ENCODE peak calls at places on chromosomes 2 and 18, in ten cellular contexts. One of them, this sample, is unnamed.

GRCh38 chr18:61579581-61579980 is 246.4 kb downstream of the CDH20 start:
- DNase-seq in HCT116: no peak
- DNase-seq in stomach: no peak
- DNase-seq in SK-N-DZ: no peak
- DNase-seq in CD8-positive, alpha-beta memory T cell: no peak
- DNase-seq in endothelial cell of umbilical vein: peak
- DNase-seq in T-helper 2 cell: no peak
- DNase-seq in Peyer's patch: no peak
- DNase-seq in EL: no peak
- DNase-seq in fibroblast of gingiva: peak
- DNase-seq in this sample: no peak

GRCh38 chr2:71243548-71244301 is 16.8 kb upstream of the PAIP2B start:
- DNase-seq in HCT116: no peak
- DNase-seq in stomach: no peak
- DNase-seq in SK-N-DZ: no peak
- DNase-seq in CD8-positive, alpha-beta memory T cell: no peak
- DNase-seq in endothelial cell of umbilical vein: no peak
- DNase-seq in T-helper 2 cell: no peak
- DNase-seq in Peyer's patch: no peak
- DNase-seq in EL: no peak
- DNase-seq in fibroblast of gingiva: no peak
- DNase-seq in this sample: no peak

GRCh38 chr2:120929829-120930228 is 194.2 kb downstream of the GLI2 start:
- DNase-seq in HCT116: no peak
- DNase-seq in stomach: no peak
- DNase-seq in SK-N-DZ: no peak
- DNase-seq in CD8-positive, alpha-beta memory T cell: no peak
- DNase-seq in endothelial cell of umbilical vein: no peak
- DNase-seq in T-helper 2 cell: no peak
- DNase-seq in Peyer's patch: no peak
- DNase-seq in EL: peak
- DNase-seq in fibroblast of gingiva: no peak
- DNase-seq in this sample: no peak

GRCh38 chr18:34647251-34647650 is 62.8 kb upstream of the DTNA start:
- DNase-seq in HCT116: peak
- DNase-seq in stomach: no peak
- DNase-seq in SK-N-DZ: peak
- DNase-seq in CD8-positive, alpha-beta memory T cell: no peak
- DNase-seq in endothelial cell of umbilical vein: no peak
- DNase-seq in T-helper 2 cell: no peak
- DNase-seq in Peyer's patch: no peak
- DNase-seq in EL: no peak
- DNase-seq in fibroblast of gingiva: no peak
- DNase-seq in this sample: peak

GRCh38 chr18:79493211-79493800 is 97.6 kb downstream of the NFATC1 start:
- DNase-seq in HCT116: no peak
- DNase-seq in stomach: no peak
- DNase-seq in SK-N-DZ: no peak
- DNase-seq in CD8-positive, alpha-beta memory T cell: no peak
- DNase-seq in endothelial cell of umbilical vein: no peak
- DNase-seq in T-helper 2 cell: no peak
- DNase-seq in Peyer's patch: peak
- DNase-seq in EL: no peak
- DNase-seq in fibroblast of gingiva: no peak
- DNase-seq in this sample: no peak

GRCh38 chr2:162731917-162732804 is 106.4 kb downstream of the KCNH7 start:
- DNase-seq in HCT116: no peak
- DNase-seq in stomach: no peak
- DNase-seq in SK-N-DZ: no peak
- DNase-seq in CD8-positive, alpha-beta memory T cell: no peak
- DNase-seq in endothelial cell of umbilical vein: no peak
- DNase-seq in T-helper 2 cell: no peak
- DNase-seq in Peyer's patch: no peak
- DNase-seq in EL: peak
- DNase-seq in fibroblast of gingiva: no peak
- DNase-seq in this sample: no peak

GRCh38 chr18:267380-267687 is 513 bp downstream of the THOC1 start:
- DNase-seq in HCT116: no peak
- DNase-seq in stomach: no peak
- DNase-seq in SK-N-DZ: no peak
- DNase-seq in CD8-positive, alpha-beta memory T cell: no peak
- DNase-seq in endothelial cell of umbilical vein: no peak
- DNase-seq in T-helper 2 cell: no peak
- DNase-seq in Peyer's patch: no peak
- DNase-seq in EL: no peak
- DNase-seq in fibroblast of gingiva: no peak
- DNase-seq in this sample: no peak

GRCh38 chr2:221465776-221466175 is 106.3 kb downstream of the EPHA4 start:
- DNase-seq in HCT116: no peak
- DNase-seq in stomach: no peak
- DNase-seq in SK-N-DZ: no peak
- DNase-seq in CD8-positive, alpha-beta memory T cell: no peak
- DNase-seq in endothelial cell of umbilical vein: no peak
- DNase-seq in T-helper 2 cell: no peak
- DNase-seq in Peyer's patch: no peak
- DNase-seq in EL: no peak
- DNase-seq in fibroblast of gingiva: no peak
- DNase-seq in this sample: peak

GRCh38 chr2:212991120-212991519 is 160.3 kb downstream of the IKZF2 start:
- DNase-seq in HCT116: no peak
- DNase-seq in stomach: no peak
- DNase-seq in SK-N-DZ: no peak
- DNase-seq in CD8-positive, alpha-beta memory T cell: no peak
- DNase-seq in endothelial cell of umbilical vein: no peak
- DNase-seq in T-helper 2 cell: no peak
- DNase-seq in Peyer's patch: no peak
- DNase-seq in EL: no peak
- DNase-seq in fibroblast of gingiva: no peak
- DNase-seq in this sample: no peak